ENCODE peak calls at places on chromosomes 11 and 22, in eight cellular contexts. W is AG04449, P is NCI-H1092, K is left colon, H is HuH-7.5, U is T-helper 2 cell, S is nephron progenitor cell, O is mucosa of gallbladder. B is an unnamed sample.

GRCh38 chr11:64842366-64842759 is 2.1 kb downstream of the CDC42BPG start:
- DNase-seq in W (no peak), P (no peak), K (no peak), H (no peak), U (no peak), S (no peak), O (no peak), B (no peak)

GRCh38 chr11:133905677-133906156 is 51.1 kb downstream of the IGSF9B start:
- DNase-seq in W (no peak), P (no peak), K (no peak), H (no peak), U (no peak), S (no peak), O (no peak), B (no peak)

GRCh38 chr22:19376247-19376646 is 55.3 kb downstream of the HIRA start:
- DNase-seq in W (no peak), P (no peak), K (no peak), H (no peak), U (no peak), S (no peak), O (no peak), B (no peak)

GRCh38 chr11:118003021-118003423 is 16.8 kb downstream of the IL10RA start:
- DNase-seq in W (no peak), P (no peak), K (no peak), H (no peak), U (no peak), S (no peak), O (no peak), B (peak; percentile 58)

GRCh38 chr11:45677811-45678515 is 12.5 kb upstream of the CHST1 start:
- DNase-seq in W (no peak), P (no peak), K (no peak), H (no peak), U (no peak), S (no peak), O (no peak), B (no peak)

GRCh38 chr22:22099833-22100812 is 117.5 kb upstream of the TOP3B start:
- DNase-seq in W (no peak), P (no peak), K (no peak), H (no peak), U (no peak), S (no peak), O (no peak), B (no peak)

GRCh38 chr11:123357990-123358827 is 71.9 kb upstream of the GRAMD1B start:
- DNase-seq in W (no peak), P (peak; percentile 69), K (no peak), H (no peak), U (no peak), S (peak; percentile 63), O (no peak), B (no peak)

GRCh38 chr22:19817561-19818263 is 37.0 kb downstream of the GNB1L start:
- DNase-seq in W (no peak), P (no peak), K (no peak), H (no peak), U (no peak), S (no peak), O (peak; percentile 6), B (no peak)

GRCh38 chr22:36795633-36796032 is 19.7 kb upstream of the IFT27 start:
- DNase-seq in W (no peak), P (no peak), K (no peak), H (no peak), U (no peak), S (no peak), O (no peak), B (no peak)

GRCh38 chr11:66856496-66857233 is at the start of gene LRFN4:
- DNase-seq in W (no peak), P (peak; percentile 50), K (peak; percentile 63), H (no peak), U (peak; percentile 40), S (peak; percentile 72), O (no peak), B (peak; percentile 71)

GRCh38 chr11:71397328-71397860 is 50.8 kb downstream of the DHCR7 start:
- DNase-seq in W (no peak), P (peak; percentile 58), K (no peak), H (no peak), U (no peak), S (no peak), O (no peak), B (no peak)

GRCh38 chr11:76185931-76186401 is 20.3 kb downstream of the WNT11 start:
- DNase-seq in W (no peak), P (peak; percentile 33), K (peak; percentile 14), H (no peak), U (no peak), S (peak; percentile 56), O (no peak), B (no peak)

GRCh38 chr11:12248330-12248729 is 129.0 kb upstream of the PARVA start:
- DNase-seq in W (no peak), P (peak; percentile 88), K (peak; percentile 94), H (peak; percentile 59), U (no peak), S (no peak), O (peak; percentile 89), B (no peak)

GRCh38 chr11:12139144-12139881 is 28.9 kb downstream of the MICAL2 start:
- DNase-seq in W (peak; percentile 72), P (no peak), K (no peak), H (no peak), U (no peak), S (no peak), O (no peak), B (no peak)

GRCh38 chr22:41481131-41481830 is 12.4 kb downstream of the ACO2 start:
- DNase-seq in W (no peak), P (no peak), K (no peak), H (no peak), U (no peak), S (no peak), O (no peak), B (no peak)

GRCh38 chr11:73323464-73323863 is 15.4 kb downstream of the ARHGEF17 start:
- DNase-seq in W (no peak), P (no peak), K (peak; percentile 56), H (no peak), U (no peak), S (peak; percentile 77), O (peak; percentile 52), B (no peak)

GRCh38 chr22:45212992-45213751 is 27.5 kb downstream of the KIAA0930 start:
- DNase-seq in W (no peak), P (no peak), K (no peak), H (no peak), U (no peak), S (no peak), O (peak; percentile 34), B (no peak)

GRCh38 chr11:110565344-110565684 is 135.6 kb downstream of the FDX1 start:
- DNase-seq in W (no peak), P (no peak), K (no peak), H (no peak), U (no peak), S (peak; percentile 26), O (no peak), B (peak; percentile 67)

GRCh38 chr11:118912742-118913410 is 12.8 kb downstream of the BCL9L start:
- DNase-seq in W (no peak), P (no peak), K (no peak), H (no peak), U (no peak), S (no peak), O (no peak), B (no peak)

GRCh38 chr22:21842946-21843345 is 24.5 kb downstream of the MAPK1 start:
- DNase-seq in W (no peak), P (no peak), K (no peak), H (no peak), U (no peak), S (no peak), O (no peak), B (no peak)

GRCh38 chr11:2794947-2795346 is 90.6 kb downstream of the CDKN1C start:
- DNase-seq in W (no peak), P (no peak), K (peak; percentile 2), H (no peak), U (peak; percentile 3), S (peak; percentile 0), O (no peak), B (no peak)

GRCh38 chr11:76459299-76459698 is 14.5 kb downstream of the EMSY start:
- DNase-seq in W (no peak), P (no peak), K (no peak), H (no peak), U (no peak), S (no peak), O (no peak), B (peak; percentile 20)